ENCODE peak calls at places on chromosomes 11 and 22, in nine cellular contexts. S is IMR-90, E is dorsolateral prefrontal cortex, U is heart right ventricle, N is GM23338, M is uterus, J is chondrocyte, Y is A549, P is RWPE1. C is an unnamed sample.

GRCh38 chr11:48064306-48064705 is 83.9 kb downstream of the PTPRJ start:
- DNase-seq in E (no peak), J (no peak), P (no peak), M (no peak), Y (no peak), N (no peak), S (peak), U (no peak), C (no peak)

GRCh38 chr22:36453266-36453607 is 28.2 kb downstream of the TXN2 start:
- DNase-seq in Y (no peak), S (no peak), U (no peak), E (no peak), P (no peak), M (no peak), N (no peak), J (no peak), C (no peak)

GRCh38 chr22:24985824-24986214 is 33.3 kb downstream of the KIAA1671 start:
- DNase-seq in P (peak), M (peak), J (no peak), Y (no peak), E (no peak), U (peak), N (no peak), S (peak), C (no peak)

GRCh38 chr11:12199231-12199948 is 89.0 kb downstream of the MICAL2 start:
- DNase-seq in M (no peak), Y (no peak), J (peak), S (no peak), N (no peak), U (no peak), E (no peak), P (no peak), C (no peak)

GRCh38 chr11:29781268-29781667 is 235.6 kb downstream of the KCNA4 start:
- DNase-seq in P (no peak), S (no peak), E (no peak), Y (no peak), J (no peak), N (no peak), U (peak), M (peak), C (no peak)

GRCh38 chr11:126384449-126385070 is 29.1 kb downstream of the ST3GAL4 start:
- DNase-seq in S (no peak), Y (no peak), M (no peak), J (peak), P (no peak), N (no peak), E (no peak), U (no peak), C (no peak)

GRCh38 chr11:119482561-119483001 is 59.6 kb upstream of the THY1 start:
- DNase-seq in P (no peak), M (no peak), N (no peak), U (no peak), E (no peak), S (no peak), Y (no peak), J (no peak), C (peak)

GRCh38 chr22:33210129-33210784 is 152.1 kb upstream of the SYN3 start:
- DNase-seq in P (peak), E (no peak), N (peak), S (peak), J (no peak), Y (peak), U (peak), M (no peak), C (no peak)

GRCh38 chr11:38718659-38719058 is 2120.6 kb upstream of the RAG2 start:
- DNase-seq in Y (no peak), M (no peak), J (no peak), U (no peak), N (no peak), S (no peak), P (no peak), E (no peak), C (no peak)

GRCh38 chr11:78465169-78465942 is 47.7 kb upstream of the GAB2 start:
- DNase-seq in N (no peak), E (no peak), Y (no peak), J (no peak), M (no peak), U (no peak), P (no peak), S (no peak), C (no peak)

GRCh38 chr11:129815596-129816461 is at the start of gene TMEM45B:
- DNase-seq in P (no peak), S (no peak), J (no peak), Y (no peak), M (no peak), E (no peak), U (no peak), N (peak), C (no peak)

GRCh38 chr11:17347676-17348075 is 3.9 kb upstream of the NCR3LG1 start:
- DNase-seq in M (no peak), S (no peak), E (no peak), N (no peak), Y (no peak), J (no peak), P (no peak), U (no peak), C (no peak)

GRCh38 chr11:44445500-44446340 is 119.7 kb upstream of the CD82 start:
- DNase-seq in J (peak), S (no peak), U (no peak), E (no peak), M (no peak), N (peak), P (peak), Y (no peak), C (peak)

GRCh38 chr11:55942785-55943392 is 6.7 kb upstream of the OR5I1 start:
- DNase-seq in J (no peak), E (no peak), U (no peak), N (peak), M (no peak), P (peak), Y (peak), S (peak), C (no peak)

GRCh38 chr22:32042924-32043323 is at the start of gene SLC5A1:
- DNase-seq in U (no peak), Y (no peak), M (no peak), N (peak), J (no peak), S (no peak), P (peak), E (no peak), C (peak)

GRCh38 chr11:63997104-63997700 is 11.0 kb downstream of the OTUB1 start:
- DNase-seq in P (no peak), E (no peak), M (no peak), S (no peak), J (no peak), N (no peak), U (no peak), Y (no peak), C (no peak)

GRCh38 chr11:73559758-73560157 is 38.2 kb downstream of the FAM168A start:
- DNase-seq in P (no peak), N (no peak), S (peak), E (no peak), M (no peak), Y (no peak), U (no peak), J (no peak), C (no peak)
- TF ChIP-seq CTCF in P (no peak), N (no peak), S (no peak), E (no peak), M (no peak), Y (no peak), U (no peak), J (no peak), C (no peak)

GRCh38 chr11:9609841-9610240 is 36.4 kb downstream of the WEE1 start:
- DNase-seq in M (no peak), P (no peak), E (no peak), Y (no peak), U (no peak), J (no peak), S (no peak), N (no peak), C (no peak)

GRCh38 chr11:9615031-9615451 is 41.6 kb downstream of the WEE1 start:
- DNase-seq in E (no peak), M (no peak), P (no peak), Y (no peak), N (no peak), J (no peak), S (peak), U (no peak), C (no peak)

GRCh38 chr11:9613830-9614762 is 40.6 kb downstream of the WEE1 start:
- DNase-seq in M (peak), E (peak), S (peak), P (peak), J (peak), N (peak), Y (peak), U (peak), C (peak)

GRCh38 chr11:9616042-9616640 is 42.7 kb downstream of the WEE1 start:
- DNase-seq in M (no peak), N (no peak), U (no peak), J (no peak), S (peak), E (no peak), P (no peak), Y (no peak), C (no peak)

DNA sequence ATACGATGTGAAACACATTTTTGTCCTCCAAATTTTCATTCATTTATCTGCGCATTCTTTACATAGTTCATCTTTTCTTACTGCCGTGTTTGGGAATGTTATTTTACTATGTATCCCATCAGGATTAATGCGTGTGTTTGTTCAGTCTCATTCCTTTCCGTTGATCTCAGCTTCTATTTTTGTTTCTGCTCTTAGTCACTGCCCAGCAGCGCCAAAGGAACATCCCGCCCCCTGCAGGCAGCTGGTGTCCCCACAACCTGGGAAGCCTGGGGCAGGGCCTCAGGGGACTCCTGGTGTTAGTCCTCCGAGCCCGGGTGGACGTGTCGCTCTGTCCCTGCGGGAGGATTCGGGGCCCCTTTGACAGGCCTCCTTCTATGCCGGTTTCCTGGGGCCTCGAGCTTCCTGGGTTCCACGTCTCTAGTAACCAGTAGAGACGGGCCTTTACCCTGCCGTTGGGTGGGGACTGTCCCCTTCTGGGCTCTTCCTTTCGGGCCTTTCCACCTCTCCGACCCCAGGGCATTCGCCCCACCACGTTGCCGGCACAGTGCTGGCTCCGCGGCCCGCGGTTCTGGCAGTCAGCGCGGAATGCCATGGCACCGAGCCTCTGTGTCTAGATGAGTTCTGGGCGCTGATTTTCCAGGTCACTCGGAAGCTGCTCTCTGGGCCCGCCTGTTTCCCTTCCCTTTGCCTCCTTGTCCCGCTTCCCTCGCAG is 39.8 kb downstream of the WEE1 start:
- DNase-seq in S (peak), P (peak), N (peak), M (peak), U (peak), Y (peak), J (peak), E (peak), C (peak)
- TF ChIP-seq CTCF in S (peak), P (peak), N (peak), M (peak), U (peak), Y (peak), J (peak), E (peak), C (peak)

GRCh38 chr22:40153186-40153585 is 24.5 kb upstream of the TNRC6B start:
- DNase-seq in S (no peak), P (no peak), Y (no peak), N (peak), E (no peak), J (no peak), U (no peak), M (no peak), C (no peak)

GRCh38 chr22:40161182-40161581 is 16.5 kb upstream of the TNRC6B start:
- DNase-seq in N (no peak), J (no peak), E (no peak), S (no peak), U (no peak), Y (no peak), P (no peak), M (no peak), C (no peak)

GRCh38 chr22:40157546-40157945 is 20.2 kb upstream of the TNRC6B start:
- DNase-seq in J (no peak), Y (no peak), M (no peak), U (no peak), E (no peak), P (no peak), N (no peak), S (no peak), C (no peak)

GRCh38 chr22:40153705-40154104 is 24.0 kb upstream of the TNRC6B start:
- DNase-seq in E (no peak), J (no peak), U (no peak), N (no peak), Y (no peak), S (no peak), M (no peak), P (no peak), C (no peak)

DNA sequence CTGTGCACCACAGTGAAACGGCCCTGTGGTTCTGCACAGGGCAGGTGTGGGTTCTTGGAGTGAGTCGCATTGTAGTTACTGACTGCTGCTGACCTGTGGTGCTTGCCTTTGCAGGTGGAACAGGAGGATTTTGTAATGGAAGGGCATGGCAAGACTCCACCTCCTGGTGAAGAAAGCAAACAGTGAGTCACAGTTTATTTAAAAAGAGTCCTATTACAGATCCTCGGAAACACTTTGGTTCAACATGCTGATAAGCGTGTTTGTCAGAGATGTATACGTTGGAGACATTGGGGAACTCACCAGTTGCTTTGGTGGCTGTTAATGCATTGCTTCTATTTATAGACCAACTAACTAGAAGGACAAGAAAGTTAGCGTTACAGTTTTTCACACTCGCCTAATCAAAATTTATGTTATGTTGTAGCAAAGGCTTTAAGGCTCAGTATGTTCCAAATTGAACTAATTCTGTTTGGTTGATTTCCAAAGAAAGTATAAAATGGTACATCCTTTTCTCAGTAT is 21.7 kb upstream of the TNRC6B start:
- DNase-seq in M (no peak), S (peak), U (no peak), Y (peak), N (peak), P (peak), E (no peak), J (no peak), C (no peak)
- TF ChIP-seq CTCF in M (no peak), S (peak), U (no peak), Y (no peak), N (peak), P (peak), E (no peak), J (peak), C (no peak)

GRCh38 chr22:23241562-23242472 is 61.5 kb downstream of the BCR start:
- DNase-seq in M (no peak), P (no peak), N (no peak), E (no peak), J (no peak), S (no peak), U (no peak), Y (no peak), C (no peak)

GRCh38 chr22:23239429-23239828 is 59.1 kb downstream of the BCR start:
- DNase-seq in M (no peak), Y (no peak), E (no peak), P (no peak), S (no peak), U (no peak), J (no peak), N (no peak), C (no peak)

GRCh38 chr22:23238707-23239106 is 58.4 kb downstream of the BCR start:
- DNase-seq in S (no peak), E (no peak), U (no peak), J (no peak), Y (no peak), P (no peak), M (no peak), N (no peak), C (no peak)

GRCh38 chr22:23242473-23243001 is 62.2 kb downstream of the BCR start:
- DNase-seq in S (peak), J (no peak), N (peak), Y (no peak), M (no peak), P (no peak), E (no peak), U (no peak), C (no peak)

GRCh38 chr22:23240639-23241389 is 60.5 kb downstream of the BCR start:
- DNase-seq in J (no peak), Y (peak), U (no peak), P (no peak), E (no peak), N (peak), S (no peak), M (no peak), C (no peak)
- TF ChIP-seq CTCF in J (peak), Y (no peak), U (no peak), P (no peak), E (no peak), N (peak), S (peak), M (no peak), C (no peak)

GRCh38 chr11:57619331-57619730 is 21.8 kb downstream of the SERPING1 start:
- DNase-seq in J (no peak), N (peak), S (no peak), U (no peak), Y (no peak), P (no peak), M (no peak), E (no peak), C (no peak)
- TF ChIP-seq CTCF in J (peak), N (peak), S (no peak), U (no peak), Y (no peak), P (no peak), M (no peak), E (no peak), C (no peak)

GRCh38 chr11:8219257-8220021 is 44.2 kb downstream of the LMO1 start:
- DNase-seq in N (peak), P (peak), S (peak), M (no peak), E (no peak), J (peak), Y (peak), U (no peak), C (no peak)
- TF ChIP-seq CTCF in N (peak), P (peak), S (peak), M (peak), E (peak), J (peak), Y (peak), U (peak), C (no peak)

GRCh38 chr11:108222686-108223448 is at the start of gene ATM:
- DNase-seq in P (peak), E (peak), Y (peak), S (peak), N (peak), U (peak), J (peak), M (peak), C (peak)

GRCh38 chr11:108221981-108222685 is at the start of gene NPAT:
- DNase-seq in Y (no peak), U (no peak), J (no peak), N (no peak), P (no peak), S (no peak), M (no peak), E (no peak), C (peak)

GRCh38 chr11:108218912-108219783 is 3.3 kb downstream of the NPAT start:
- DNase-seq in J (no peak), U (no peak), E (no peak), Y (no peak), M (no peak), P (no peak), N (peak), S (no peak), C (no peak)

GRCh38 chr11:108221401-108221800 is 1.0 kb downstream of the NPAT start:
- DNase-seq in S (peak), E (no peak), J (no peak), N (peak), P (no peak), U (no peak), M (no peak), Y (no peak), C (no peak)

GRCh38 chr11:108220721-108221346 is 1.6 kb downstream of the NPAT start:
- DNase-seq in E (no peak), N (no peak), U (no peak), S (no peak), Y (no peak), J (no peak), P (no peak), M (no peak), C (no peak)
- TF ChIP-seq CTCF in E (no peak), N (no peak), U (no peak), S (peak), Y (no peak), J (peak), P (no peak), M (no peak), C (no peak)

C was measured in lower leg skin.